ENCODE peak calls at places on chromosomes 11 and 22, in seven cellular contexts. Y is skeletal muscle cell, Z is fibroblast of villous mesenchyme, S is GM06990, N is cardiac muscle cell, M is ascending aorta, A is pancreas. G is an unnamed sample.

GRCh38 chr11:16321148-16321547 is 35.2 kb downstream of the SOX6 start:
- DNase-seq in Y (no peak), Z (no peak), S (no peak), N (no peak), M (no peak), A (no peak), G (no peak)

GRCh38 chr22:21796863-21797262 is 61.3 kb upstream of the YPEL1 start:
- DNase-seq in Y (no peak), Z (no peak), S (no peak), N (no peak), M (no peak), A (peak; percentile 34), G (no peak)

GRCh38 chr22:49786976-49787843 is 40.5 kb downstream of the BRD1 start:
- DNase-seq in Y (no peak), Z (no peak), S (no peak), N (no peak), M (no peak), A (no peak), G (no peak)

GRCh38 chr11:45859661-45860140 is 12.4 kb downstream of the CRY2 start:
- DNase-seq in Y (peak; percentile 99), Z (peak; percentile 99), S (no peak), N (peak; percentile 99), M (peak; percentile 71), A (peak; percentile 92), G (no peak)

GRCh38 chr22:37062366-37062655 is 10.8 kb downstream of the KCTD17 start:
- DNase-seq in Y (no peak), Z (no peak), S (no peak), N (no peak), M (no peak), A (no peak), G (no peak)

GRCh38 chr11:69894126-69895047 is 75.2 kb upstream of the FGF3 start:
- DNase-seq in Y (no peak), Z (no peak), S (no peak), N (no peak), M (no peak), A (no peak), G (no peak)

GRCh38 chr11:134537296-134537695 is 125.3 kb upstream of the B3GAT1 start:
- DNase-seq in Y (no peak), Z (no peak), S (no peak), N (no peak), M (no peak), A (no peak), G (no peak)

GRCh38 chr11:61885166-61885778 is 6.1 kb downstream of the FADS3 start:
- DNase-seq in Y (no peak), Z (no peak), S (no peak), N (no peak), M (no peak), A (no peak), G (no peak)

GRCh38 chr11:34214961-34215805 is 109.8 kb downstream of the NAT10 start:
- DNase-seq in Y (no peak), Z (peak; percentile 26), S (no peak), N (no peak), M (no peak), A (no peak), G (no peak)

GRCh38 chr11:18707811-18708340 is 9.3 kb downstream of the TMEM86A start:
- DNase-seq in Y (no peak), Z (no peak), S (no peak), N (no peak), M (no peak), A (no peak), G (no peak)

DNA sequence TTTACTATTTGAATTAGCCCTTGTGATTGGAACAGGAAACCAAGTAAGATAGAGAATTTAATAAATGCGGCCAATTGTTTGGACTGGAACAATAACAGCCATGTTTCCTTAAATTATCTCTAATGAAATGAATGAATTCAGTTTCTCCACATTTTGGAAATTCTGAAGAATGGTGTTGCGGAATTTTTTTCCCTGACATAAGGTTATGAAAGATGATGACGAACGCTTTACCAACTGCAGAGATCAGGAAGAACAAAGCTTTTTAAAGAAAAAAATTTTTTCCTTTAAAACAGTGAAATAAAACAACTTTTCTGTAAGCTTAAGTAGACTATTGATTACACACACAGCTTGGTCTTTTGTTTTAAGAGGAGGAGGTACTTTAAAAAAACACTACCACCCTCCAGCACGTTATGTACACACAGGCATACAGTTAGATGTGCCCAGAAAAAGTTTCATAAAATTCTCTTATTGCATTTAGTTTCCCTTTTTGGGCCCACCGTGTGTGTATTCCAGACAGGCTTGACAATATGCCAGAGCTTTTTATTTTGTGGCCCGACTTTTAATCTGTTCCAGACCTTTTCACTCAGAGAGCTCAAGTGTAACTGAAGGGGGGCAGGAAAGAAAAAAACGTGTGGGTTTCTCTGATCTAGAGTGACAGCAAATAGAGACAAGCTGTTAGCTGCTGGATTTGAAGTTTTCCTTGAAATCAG is 77.3 kb downstream of the YAP1 start:
- DNase-seq in Y (no peak), Z (peak; percentile 71), S (no peak), N (peak; percentile 71), M (no peak), A (no peak), G (no peak)
- H3K4me3 ChIP-seq in Y (no peak overlapping the region), Z (no peak overlapping the region), S (no peak overlapping the region), N (peak overlapping the region; percentile 0), M (no peak overlapping the region), A (no peak overlapping the region), G (no peak overlapping the region)

GRCh38 chr22:20193761-20194494 is 43.1 kb upstream of the CCDC188 start:
- DNase-seq in Y (no peak), Z (no peak), S (no peak), N (no peak), M (no peak), A (no peak), G (no peak)

GRCh38 chr22:20191000-20191515 is 40.2 kb upstream of the CCDC188 start:
- DNase-seq in Y (no peak), Z (no peak), S (no peak), N (no peak), M (no peak), A (no peak), G (no peak)

GRCh38 chr22:20191803-20192202 is 40.9 kb upstream of the CCDC188 start:
- DNase-seq in Y (no peak), Z (no peak), S (no peak), N (no peak), M (no peak), A (no peak), G (no peak)

GRCh38 chr22:20192972-20193760 is 42.3 kb upstream of the CCDC188 start:
- DNase-seq in Y (no peak), Z (no peak), S (no peak), N (no peak), M (no peak), A (no peak), G (no peak)

DNA sequence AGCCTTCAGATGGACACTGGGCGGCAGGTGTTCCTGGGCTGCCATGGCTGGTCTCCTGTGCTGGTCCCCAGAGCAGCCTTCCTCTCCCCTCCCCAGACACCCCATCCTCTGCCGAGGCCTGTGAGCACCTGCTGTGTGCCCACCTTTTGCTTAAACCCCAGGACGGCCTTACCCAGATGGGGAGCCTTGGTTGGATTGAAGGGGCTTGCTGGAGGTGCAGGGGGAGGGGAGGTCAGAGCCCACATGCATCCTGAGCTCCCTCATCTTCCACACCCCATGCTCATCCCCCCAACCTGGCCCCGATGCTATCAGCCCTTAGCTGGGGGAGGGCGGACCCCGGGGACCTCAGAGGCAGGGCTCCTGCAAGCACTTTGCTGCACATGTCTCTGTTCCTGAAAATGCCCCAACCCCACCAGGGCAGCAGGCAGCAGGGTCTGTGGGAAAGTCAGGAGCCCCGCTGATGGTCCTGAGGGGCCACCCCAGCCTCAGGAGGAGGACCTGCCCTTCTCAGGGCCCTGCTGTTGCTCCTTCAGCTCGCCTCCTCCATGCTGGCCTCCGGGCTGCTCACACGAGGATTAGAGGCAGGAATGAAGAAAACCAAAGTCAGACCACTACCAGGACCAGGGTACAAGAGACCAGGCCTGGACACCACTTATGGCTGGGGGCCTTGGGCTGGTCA is 41.6 kb upstream of the CCDC188 start:
- DNase-seq in Y (no peak), Z (no peak), S (no peak), N (no peak), M (no peak), A (no peak), G (no peak)
- H3K4me3 ChIP-seq in Y (no peak overlapping the region), Z (no peak overlapping the region), S (no peak overlapping the region), N (no peak overlapping the region), M (no peak overlapping the region), A (no peak overlapping the region), G (no peak overlapping the region)

DNA sequence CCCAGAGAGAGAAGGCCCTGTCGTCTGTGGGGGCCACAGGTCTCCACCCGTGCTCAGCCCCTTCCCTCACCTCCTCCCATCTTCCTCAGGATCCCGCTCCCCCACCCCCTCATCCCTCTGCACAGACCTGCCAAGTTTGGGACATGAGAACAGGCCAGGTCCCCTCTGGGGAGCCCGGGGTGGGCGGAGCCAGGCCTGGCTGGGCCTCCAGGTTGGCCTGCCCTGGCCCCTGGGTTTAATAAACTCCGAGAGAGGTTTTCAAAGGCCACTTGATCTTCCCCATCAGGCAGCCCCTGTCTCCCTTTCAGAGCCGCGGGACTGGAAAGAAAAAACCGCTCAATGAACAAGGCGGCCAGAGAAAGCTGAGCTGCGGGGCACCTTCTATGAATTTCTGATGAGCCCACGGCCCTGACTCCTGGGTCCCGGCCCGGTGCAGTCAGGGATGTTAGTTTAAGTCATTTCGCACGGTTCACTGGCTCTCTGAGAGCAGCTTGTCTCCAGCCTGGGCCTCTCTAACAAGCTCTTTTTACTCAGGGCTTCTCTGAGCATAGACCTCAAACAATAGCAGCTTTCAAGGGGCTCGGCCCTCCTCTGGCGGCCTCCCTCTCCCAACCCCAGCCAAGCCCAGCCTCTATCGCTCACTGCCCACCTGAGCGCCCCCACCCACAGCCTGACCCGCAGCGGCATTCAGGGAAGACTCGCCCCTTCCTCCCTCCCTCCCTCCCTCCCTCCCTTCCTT is 64.8 kb downstream of the RPUSD4 start:
- DNase-seq in Y (no peak), Z (no peak), S (no peak), N (no peak), M (no peak), A (no peak), G (no peak)
- H3K4me3 ChIP-seq in Y (no peak overlapping the region), Z (no peak overlapping the region), S (no peak overlapping the region), N (no peak overlapping the region), M (no peak overlapping the region), A (no peak overlapping the region), G (no peak overlapping the region)

GRCh38 chr22:17369553-17370035 is 334 bp downstream of the CECR2 start:
- DNase-seq in Y (no peak), Z (no peak), S (peak; percentile 37), N (peak; percentile 60), M (no peak), A (peak; percentile 31), G (no peak)

GRCh38 chr22:17370766-17371181 is 1.5 kb downstream of the CECR2 start:
- DNase-seq in Y (no peak), Z (no peak), S (no peak), N (no peak), M (no peak), A (no peak), G (no peak)

GRCh38 chr22:17370036-17370765 is 941 bp downstream of the CECR2 start:
- DNase-seq in Y (no peak), Z (no peak), S (peak; percentile 3), N (peak; percentile 20), M (no peak), A (peak; percentile 29), G (no peak)

GRCh38 chr22:17373839-17374238 is 4.6 kb downstream of the CECR2 start:
- DNase-seq in Y (no peak), Z (no peak), S (no peak), N (no peak), M (no peak), A (no peak), G (no peak)

DNA sequence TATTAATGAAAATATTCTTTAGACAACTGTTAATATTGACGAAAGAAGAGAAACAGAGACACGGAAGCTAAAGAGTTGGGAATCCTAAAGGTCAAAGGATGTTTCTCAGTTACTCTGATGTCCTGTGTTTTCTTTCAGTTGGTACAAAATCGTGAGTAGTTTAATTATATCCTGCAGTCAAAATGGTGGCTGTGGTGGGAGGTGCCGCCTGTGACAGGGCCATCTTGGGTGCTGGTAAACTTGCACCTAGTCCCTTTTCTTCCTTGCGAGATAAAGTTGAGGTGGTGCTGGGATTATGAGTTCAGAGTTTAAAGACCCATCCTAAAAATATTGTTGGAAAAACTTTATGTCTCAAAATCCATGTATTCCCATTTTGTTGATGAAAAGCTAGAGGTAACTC is 2.2 kb downstream of the CECR2 start:
- DNase-seq in Y (no peak), Z (no peak), S (no peak), N (no peak), M (no peak), A (no peak), G (no peak)
- H3K4me3 ChIP-seq in Y (peak overlapping the region; percentile 45), Z (no peak overlapping the region), S (no peak overlapping the region), N (peak overlapping the region; percentile 74), M (no peak overlapping the region), A (no peak overlapping the region), G (no peak overlapping the region)

G was measured in CD4-positive, CD25-positive, alpha-beta regulatory T cell.